ENCODE peak calls at places on chromosome 2, in five cellular contexts. H is neural progenitor cell, D is NCI-H460, M is left ventricle myocardium superior, V is SK-MEL-5. O is an unnamed sample.

GRCh38 chr2:101961287-101962242 is 30.2 kb upstream of the IL1R2 start:
- DNase-seq in M (peak), V (no peak), H (no peak), D (no peak), O (peak)

GRCh38 chr2:224104668-224105386 is 65.7 kb upstream of the SERPINE2 start:
- DNase-seq in D (no peak), H (no peak), M (no peak), V (peak), O (no peak)

GRCh38 chr2:237072067-237072931 is 13.4 kb upstream of the COPS8 start:
- DNase-seq in H (peak), D (peak), M (peak), V (peak), O (peak)

GRCh38 chr2:29114841-29115609 is at the start of gene CLIP4:
- DNase-seq in D (no peak), M (peak), H (peak), V (peak), O (peak)

GRCh38 chr2:54206596-54206995 is 49.4 kb downstream of the TSPYL6 start:
- DNase-seq in H (peak), M (no peak), D (peak), V (peak), O (no peak)

GRCh38 chr2:226329180-226329579 is 470.4 kb downstream of the IRS1 start:
- DNase-seq in M (no peak), D (no peak), H (no peak), V (no peak), O (no peak)

GRCh38 chr2:37775908-37776250 is 104.4 kb upstream of the CDC42EP3 start:
- DNase-seq in V (no peak), D (no peak), M (no peak), H (no peak), O (no peak)

GRCh38 chr2:62201307-62201706 is 5.4 kb downstream of the B3GNT2 start:
- DNase-seq in D (no peak), V (no peak), H (no peak), M (no peak), O (no peak)

GRCh38 chr2:21381421-21381820 is 257.7 kb downstream of the TDRD15 start:
- DNase-seq in M (no peak), V (peak), D (no peak), H (no peak), O (no peak)

GRCh38 chr2:200585730-200586643 is at the start of gene AOX1:
- DNase-seq in H (peak), V (no peak), D (no peak), M (peak), O (peak)

GRCh38 chr2:129927696-129928095 is 51.8 kb upstream of the RAB6C start:
- DNase-seq in H (no peak), V (no peak), M (no peak), D (no peak), O (no peak)

GRCh38 chr2:15436195-15436594 is 124.9 kb downstream of the NBAS start:
- DNase-seq in M (no peak), V (no peak), D (no peak), H (no peak), O (no peak)

GRCh38 chr2:220434365-220434764 is 806.9 kb downstream of the SLC4A3 start:
- DNase-seq in D (peak), H (no peak), M (no peak), V (no peak), O (no peak)

GRCh38 chr2:183284606-183285005 is 160.4 kb downstream of the NUP35 start:
- DNase-seq in D (no peak), H (no peak), V (peak), M (no peak), O (no peak)

GRCh38 chr2:198127627-198128026 is 323.2 kb downstream of the PLCL1 start:
- DNase-seq in H (peak), D (peak), V (peak), M (no peak), O (no peak)

GRCh38 chr2:67752964-67753363 is 309.8 kb downstream of the C1D start:
- DNase-seq in M (no peak), D (no peak), H (no peak), V (no peak), O (no peak)

GRCh38 chr2:219350215-219350937 is 17.8 kb upstream of the RESP18 start:
- DNase-seq in D (no peak), M (no peak), V (no peak), H (no peak), O (no peak)

O was measured in tibial artery.